ENCODE peak calls at places on chromosomes 7 and 10, in ten cellular contexts. H, G, N, Q, C, U, T, P, M and F are unnamed samples.

GRCh38 chr10:48612241-48612943 is 7.5 kb upstream of the ARHGAP22 start:
- DNase-seq in H (no peak), G (no peak), N (peak; percentile 38), Q (no peak), C (no peak), U (peak; percentile 58), T (no peak), P (no peak), M (no peak), F (no peak)

GRCh38 chr7:155259791-155260497 is 37.7 kb upstream of the INSIG1 start:
- DNase-seq in H (no peak), G (no peak), N (no peak), Q (no peak), C (no peak), U (no peak), T (no peak), P (no peak), M (no peak), F (no peak)

GRCh38 chr10:49552277-49552676 is 13.4 kb upstream of the ERCC6 start:
- DNase-seq in H (no peak), G (peak; percentile 68), N (peak; percentile 81), Q (no peak), C (no peak), U (no peak), T (no peak), P (no peak), M (no peak), F (no peak)

GRCh38 chr7:22356855-22357310 is at the start of gene RAPGEF5:
- DNase-seq in H (peak; percentile 14), G (peak; percentile 72), N (no peak), Q (no peak), C (peak; percentile 39), U (no peak), T (no peak), P (peak; percentile 50), M (no peak), F (no peak)

GRCh38 chr10:80529604-80530003 is 8.1 kb upstream of the SH2D4B start:
- DNase-seq in H (no peak), G (no peak), N (peak; percentile 22), Q (no peak), C (no peak), U (no peak), T (peak; percentile 68), P (no peak), M (peak; percentile 58), F (peak; percentile 43)

GRCh38 chr10:47198221-47198620 is 101.8 kb upstream of the GDF10 start:
- DNase-seq in H (no peak), G (peak; percentile 33), N (no peak), Q (no peak), C (no peak), U (no peak), T (no peak), P (no peak), M (no peak), F (no peak)

GRCh38 chr7:64574481-64575159 is 11.7 kb upstream of the ZNF680 start:
- DNase-seq in H (peak; percentile 62), G (no peak), N (peak; percentile 38), Q (peak; percentile 66), C (no peak), U (no peak), T (no peak), P (peak; percentile 17), M (peak; percentile 73), F (peak; percentile 79)

GRCh38 chr7:105086850-105087249 is 72.8 kb downstream of the KMT2E start:
- DNase-seq in H (no peak), G (no peak), N (no peak), Q (no peak), C (no peak), U (no peak), T (no peak), P (no peak), M (no peak), F (no peak)

DNA sequence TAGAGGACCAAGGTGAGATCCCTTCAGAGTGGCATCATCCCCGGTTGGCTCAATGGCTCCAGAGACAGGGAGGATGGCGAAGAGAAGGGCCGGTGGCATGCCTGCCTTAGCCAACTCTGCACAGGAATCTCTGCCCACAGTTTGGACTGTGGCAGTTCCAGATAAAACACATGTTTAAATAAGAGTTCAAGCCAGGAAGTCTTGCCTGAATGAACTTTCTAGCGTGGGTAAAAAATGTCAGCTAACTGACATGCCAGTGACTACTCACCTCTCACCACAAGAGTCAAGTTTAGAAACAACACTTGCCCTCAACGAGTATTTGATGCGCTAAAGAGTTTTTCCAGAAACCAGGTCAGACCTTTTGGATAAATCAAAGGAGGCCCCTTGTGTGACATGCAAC is 3.0 kb downstream of the NOD1 start:
- DNase-seq in H (no peak), G (no peak), N (no peak), Q (no peak), C (no peak), U (peak; percentile 54), T (no peak), P (peak; percentile 54), M (no peak), F (no peak)
- H3K4me1 ChIP-seq in H (peaks cover 70% of the 10 kb centered on the region), G (peaks cover 10% of the 10 kb centered on the region), N (peaks cover 22% of the 10 kb centered on the region), Q (peaks cover 58% of the 10 kb centered on the region), C (peaks cover 17% of the 10 kb centered on the region), U (no peaks in the 10 kb centered on the region), T (peaks cover 26% of the 10 kb centered on the region), P (peaks cover 71% of the 10 kb centered on the region), M (peaks cover 82% of the 10 kb centered on the region), F (peaks cover 90% of the 10 kb centered on the region)

DNA sequence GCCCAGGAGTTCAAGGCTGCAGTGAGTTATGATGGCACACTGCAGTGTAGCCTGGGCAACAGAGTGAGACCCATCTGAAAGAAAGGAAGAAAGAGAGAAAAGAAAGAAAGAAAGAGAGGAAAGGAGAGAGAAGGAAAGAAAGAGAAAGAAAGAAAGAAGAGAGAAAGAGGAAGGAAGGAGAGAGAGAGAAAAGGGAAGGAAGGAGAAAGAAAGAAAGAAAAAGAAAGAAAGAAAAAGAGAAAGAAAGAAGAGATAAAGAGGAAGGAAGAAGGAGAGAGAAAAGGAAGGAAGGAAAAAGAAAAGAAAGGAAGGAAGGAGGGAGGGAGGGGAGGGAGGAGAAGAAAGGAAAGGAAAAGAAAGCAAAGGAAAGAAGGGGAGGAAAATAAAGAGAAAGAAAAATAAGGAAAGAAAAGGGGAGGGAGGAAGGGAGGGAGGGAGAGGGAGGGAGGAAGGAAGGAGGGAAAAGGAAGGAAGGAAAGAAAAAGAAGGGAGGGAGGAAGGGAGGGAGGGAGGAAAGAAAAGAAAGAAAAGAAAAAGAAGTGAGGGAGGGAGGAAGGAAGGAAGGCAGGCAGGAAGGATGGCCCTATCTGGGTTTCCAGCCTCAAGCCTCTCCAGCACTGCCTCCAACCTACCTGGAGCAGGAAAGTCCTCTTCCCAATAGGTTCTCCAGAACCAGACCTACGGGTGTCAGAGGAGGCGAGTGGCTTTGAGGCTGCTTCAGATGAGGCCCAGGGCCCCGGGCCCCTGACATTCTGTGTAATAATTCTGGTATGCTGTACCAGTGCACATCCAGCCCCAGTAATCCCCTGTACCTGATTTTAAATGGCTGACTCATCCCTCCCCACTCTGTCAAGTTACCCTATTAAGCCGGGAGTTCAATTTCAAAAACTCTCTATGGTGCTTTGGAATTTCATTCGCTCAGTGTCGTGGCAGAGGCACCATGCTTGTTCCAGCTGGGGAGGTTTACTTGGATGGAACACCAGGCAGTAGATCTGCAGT is 6.8 kb upstream of the PARD3 start:
- DNase-seq in H (no peak), G (no peak), N (peak; percentile 11), Q (no peak), C (no peak), U (no peak), T (no peak), P (no peak), M (no peak), F (no peak)
- H3K4me3 ChIP-seq in H (no peak overlapping the region), G (no peak overlapping the region), N (no peak overlapping the region), Q (no peak overlapping the region), C (no peak overlapping the region), U (no peak overlapping the region), T (no peak overlapping the region), P (no peak overlapping the region), M (no peak overlapping the region), F (no peak overlapping the region)

GRCh38 chr7:157008206-157009169 is 2.0 kb downstream of the MNX1 start:
- DNase-seq in H (no peak), G (no peak), N (no peak), Q (no peak), C (no peak), U (no peak), T (no peak), P (no peak), M (no peak), F (no peak)
- H3K27me3 ChIP-seq in H (peaks cover 96% of the 10 kb centered on the region), G (no peaks in the 10 kb centered on the region), N (peaks cover 93% of the 10 kb centered on the region), Q (peaks cover 87% of the 10 kb centered on the region), C (peaks cover 75% of the 10 kb centered on the region), U (peaks cover 32% of the 10 kb centered on the region), T (peaks cover 17% of the 10 kb centered on the region), P (peaks cover 96% of the 10 kb centered on the region), M (peaks cover 92% of the 10 kb centered on the region), F (peaks cover 98% of the 10 kb centered on the region)

GRCh38 chr10:79057481-79058275 is 11.1 kb upstream of the ZMIZ1 start:
- DNase-seq in H (no peak), G (peak; percentile 19), N (no peak), Q (peak; percentile 4), C (no peak), U (peak; percentile 41), T (no peak), P (no peak), M (no peak), F (peak; percentile 1)

GRCh38 chr10:79059859-79060379 is 8.8 kb upstream of the ZMIZ1 start:
- DNase-seq in H (no peak), G (peak; percentile 42), N (no peak), Q (peak; percentile 12), C (no peak), U (peak; percentile 11), T (peak; percentile 9), P (no peak), M (no peak), F (peak; percentile 9)

GRCh38 chr10:79060641-79061255 is 8.0 kb upstream of the ZMIZ1 start:
- DNase-seq in H (no peak), G (peak; percentile 15), N (no peak), Q (peak; percentile 7), C (no peak), U (peak; percentile 38), T (no peak), P (no peak), M (no peak), F (peak; percentile 2)

GRCh38 chr10:79056736-79057391 is 11.9 kb upstream of the ZMIZ1 start:
- DNase-seq in H (no peak), G (peak; percentile 35), N (no peak), Q (peak; percentile 7), C (no peak), U (peak; percentile 40), T (no peak), P (no peak), M (no peak), F (peak; percentile 13)

DNA sequence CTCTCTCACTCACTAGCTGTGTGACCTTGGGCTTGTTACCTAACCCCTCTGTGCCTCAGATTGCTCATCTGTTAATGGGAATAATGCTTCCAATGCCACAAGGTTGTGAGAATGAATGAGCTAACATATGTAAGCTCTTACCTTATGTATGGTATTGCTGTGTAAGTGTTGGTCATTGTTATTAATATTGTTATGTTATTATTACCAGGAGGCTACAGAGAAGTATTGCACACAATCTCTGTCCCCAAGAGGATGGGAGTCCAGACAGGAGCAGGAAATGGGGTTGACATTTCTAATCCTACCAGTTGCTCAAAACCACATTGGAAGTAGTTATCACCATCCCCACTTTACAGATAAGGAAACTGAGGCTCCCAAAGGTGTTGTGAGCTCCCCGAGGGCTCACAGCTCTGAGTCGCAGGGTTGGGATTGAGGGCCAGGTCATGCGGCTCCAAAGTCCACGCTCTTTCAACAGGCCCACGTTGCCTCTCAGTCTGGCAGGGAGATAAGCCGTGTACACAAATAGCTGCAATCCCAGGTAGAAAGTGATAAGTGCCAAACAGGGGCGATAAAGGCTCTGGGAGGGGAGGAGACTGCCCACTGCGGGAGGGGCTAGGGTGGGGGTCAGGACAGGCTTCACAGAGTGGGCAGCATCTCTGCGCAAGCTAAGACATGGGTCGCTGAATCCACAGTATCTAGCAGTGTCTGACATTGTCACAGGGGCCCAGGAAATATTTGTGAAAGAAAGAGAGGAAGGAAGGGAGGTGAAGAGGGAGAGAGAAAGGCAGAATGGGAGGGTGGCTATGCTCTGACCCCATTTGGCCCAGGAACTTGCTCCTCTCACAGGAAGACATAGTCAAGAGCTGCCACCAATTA is 9.6 kb upstream of the ZMIZ1 start:
- DNase-seq in H (no peak), G (peak; percentile 93), N (no peak), Q (peak; percentile 4), C (no peak), U (peak; percentile 21), T (peak; percentile 5), P (peak; percentile 61), M (no peak), F (peak; percentile 9)
- H3K4me1 ChIP-seq in H (no peaks in the 10 kb centered on the region), G (peaks cover 56% of the 10 kb centered on the region), N (no peaks in the 10 kb centered on the region), Q (no peaks in the 10 kb centered on the region), C (peaks cover 13% of the 10 kb centered on the region), U (no peaks in the 10 kb centered on the region), T (peaks cover 12% of the 10 kb centered on the region), P (peaks cover 35% of the 10 kb centered on the region), M (peaks cover 8% of the 10 kb centered on the region), F (peaks cover 13% of the 10 kb centered on the region)